ENCODE peak calls at places on chromosomes 5 and 9, in five cellular contexts. Z is heart right ventricle, W is cardiac muscle cell, G is body of pancreas, O is H1. J is an unnamed sample. For H3K4me1, the result is how much of the 10 kb centered on the place peaks cover.

GRCh38 chr9:95724253-95724991 is 151.1 kb upstream of the ERCC6L2 start:
- DNase-seq in Z (no peak), W (no peak), G (no peak), O (no peak), J (no peak)

GRCh38 chr5:34449639-34450038 is 206.5 kb upstream of the RAI14 start:
- DNase-seq in Z (no peak), W (no peak), G (no peak), O (no peak), J (no peak)

GRCh38 chr9:708556-709432 is 132.7 kb upstream of the DMRT1 start:
- DNase-seq in Z (no peak), W (no peak), G (peak), O (no peak), J (no peak)

GRCh38 chr9:76218151-76218867 is 175.9 kb downstream of the RFK start:
- DNase-seq in Z (no peak), W (no peak), G (no peak), O (no peak), J (no peak)

GRCh38 chr9:31588010-31588409 is 796.4 kb upstream of the ACO1 start:
- DNase-seq in Z (no peak), W (no peak), G (no peak), O (no peak), J (no peak)

GRCh38 chr9:21455320-21455719 is 15.1 kb downstream of the IFNA1 start:
- DNase-seq in Z (no peak), W (peak), G (no peak), O (no peak), J (no peak)

GRCh38 chr9:115978739-115979138 is 174.9 kb upstream of the PAPPA start:
- DNase-seq in Z (no peak), W (peak), G (no peak), O (no peak), J (no peak)

GRCh38 chr5:157387683-157388093 is 72.3 kb upstream of the NIPAL4 start:
- DNase-seq in Z (no peak), W (peak), G (no peak), O (no peak), J (no peak)

GRCh38 chr5:35186749-35187148 is 43.5 kb downstream of the PRLR start:
- DNase-seq in Z (no peak), W (no peak), G (no peak), O (no peak), J (peak)

GRCh38 chr9:19517202-19517942 is 108.6 kb downstream of the ACER2 start:
- DNase-seq in Z (no peak), W (no peak), G (no peak), O (peak), J (no peak)

GRCh38 chr9:112850840-112851239 is 39.8 kb downstream of the SLC46A2 start:
- DNase-seq in Z (no peak), W (no peak), G (no peak), O (no peak), J (no peak)

GRCh38 chr5:52801329-52801728 is 13.6 kb downstream of the ITGA1 start:
- DNase-seq in Z (no peak), W (no peak), G (no peak), O (no peak), J (no peak)

GRCh38 chr9:92140074-92140753 is 25.0 kb upstream of the SPTLC1 start:
- DNase-seq in Z (peak), W (peak), G (peak), O (peak), J (peak)

GRCh38 chr9:112868956-112869594 is 21.6 kb downstream of the SLC46A2 start:
- DNase-seq in Z (no peak), W (no peak), G (no peak), O (no peak), J (no peak)

GRCh38 chr5:110846621-110847020 is 107.8 kb downstream of the SLC25A46 start:
- DNase-seq in Z (no peak), W (peak), G (no peak), O (no peak), J (no peak)

GRCh38 chr9:74935008-74935407 is 17.7 kb downstream of the C9orf40 start:
- DNase-seq in Z (no peak), W (no peak), G (no peak), O (no peak), J (no peak)

GRCh38 chr5:164224772-164225171 is 719.4 kb downstream of the MAT2B start:
- DNase-seq in Z (no peak), W (no peak), G (no peak), O (no peak), J (no peak)

GRCh38 chr9:79701651-79702050 is 129.9 kb downstream of the TLE4 start:
- DNase-seq in Z (no peak), W (no peak), G (no peak), O (no peak), J (no peak)

GRCh38 chr9:79120533-79121315 is 451.0 kb upstream of the TLE4 start:
- DNase-seq in Z (no peak), W (no peak), G (no peak), O (no peak), J (no peak)

GRCh38 chr5:72151646-72152045 is 44.4 kb downstream of the MAP1B start:
- DNase-seq in Z (no peak), W (peak), G (no peak), O (no peak), J (no peak)

GRCh38 chr9:122206118-122207046 is 22.4 kb downstream of the LHX6 start:
- DNase-seq in Z (no peak), W (peak), G (no peak), O (no peak), J (no peak)

GRCh38 chr5:59401637-59402036 is 491.9 kb downstream of the PDE4D start:
- DNase-seq in Z (no peak), W (no peak), G (no peak), O (no peak), J (no peak)

GRCh38 chr5:20683241-20683940 is 695.4 kb upstream of the CDH18 start:
- DNase-seq in Z (no peak), W (no peak), G (no peak), O (no peak), J (no peak)

GRCh38 chr9:116713266-116713665 is 26.2 kb downstream of the TRIM32 start:
- DNase-seq in Z (no peak), W (no peak), G (no peak), O (no peak), J (no peak)

GRCh38 chr5:177362871-177363507 is 5.3 kb downstream of the RGS14 start:
- DNase-seq in Z (peak), W (peak), G (peak), O (no peak), J (peak)

GRCh38 chr9:73841018-73841417 is 656.1 kb upstream of the RORB start:
- DNase-seq in Z (no peak), W (no peak), G (no peak), O (no peak), J (no peak)

DNA sequence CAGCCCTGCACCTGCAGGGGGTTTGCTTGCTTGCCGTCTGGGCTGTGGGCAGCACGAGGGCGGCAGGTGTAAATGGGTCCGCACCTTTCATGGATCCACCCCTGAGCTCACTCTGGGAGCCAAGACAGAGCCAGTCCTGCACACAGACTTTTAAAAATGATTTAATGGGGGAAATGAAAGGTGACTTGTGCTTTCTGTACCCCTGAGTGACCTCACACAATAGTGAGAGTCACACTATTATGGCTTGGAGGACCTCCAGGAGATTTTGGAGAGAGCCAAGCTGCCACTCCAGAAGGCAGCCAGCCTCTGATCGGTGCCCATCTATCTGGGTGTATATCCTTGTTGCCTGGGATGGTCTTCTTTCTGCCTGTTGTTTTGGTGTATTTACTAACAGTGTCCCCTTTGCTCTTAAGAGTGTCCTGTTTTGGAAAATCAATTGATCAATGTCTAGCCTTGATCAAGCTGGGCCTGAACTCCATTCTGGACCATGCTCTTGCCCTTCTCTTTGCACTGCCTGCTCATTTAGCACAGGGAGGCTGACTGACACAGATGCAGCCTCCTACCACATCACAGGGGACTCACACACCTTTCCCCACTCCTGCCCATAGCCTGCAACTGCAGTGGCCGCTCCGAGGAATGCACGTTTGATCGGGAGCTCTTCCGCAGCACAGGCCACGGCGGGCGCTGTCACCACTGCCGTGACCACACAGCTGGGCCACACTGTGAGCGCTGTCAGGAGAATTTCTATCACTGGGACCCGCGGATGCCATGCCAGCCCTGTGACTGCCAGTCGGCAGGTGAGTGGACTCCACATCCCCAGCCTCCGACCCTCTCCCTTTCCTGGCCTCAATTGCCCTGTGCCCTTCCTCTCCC is 29.5 kb downstream of the LAMC3 start:
- DNase-seq in Z (no peak), W (no peak), G (no peak), O (no peak), J (no peak)
- H3K4me1 ChIP-seq in Z (under half), W (under half), G (under half), O (under half), J (under half)

DNA sequence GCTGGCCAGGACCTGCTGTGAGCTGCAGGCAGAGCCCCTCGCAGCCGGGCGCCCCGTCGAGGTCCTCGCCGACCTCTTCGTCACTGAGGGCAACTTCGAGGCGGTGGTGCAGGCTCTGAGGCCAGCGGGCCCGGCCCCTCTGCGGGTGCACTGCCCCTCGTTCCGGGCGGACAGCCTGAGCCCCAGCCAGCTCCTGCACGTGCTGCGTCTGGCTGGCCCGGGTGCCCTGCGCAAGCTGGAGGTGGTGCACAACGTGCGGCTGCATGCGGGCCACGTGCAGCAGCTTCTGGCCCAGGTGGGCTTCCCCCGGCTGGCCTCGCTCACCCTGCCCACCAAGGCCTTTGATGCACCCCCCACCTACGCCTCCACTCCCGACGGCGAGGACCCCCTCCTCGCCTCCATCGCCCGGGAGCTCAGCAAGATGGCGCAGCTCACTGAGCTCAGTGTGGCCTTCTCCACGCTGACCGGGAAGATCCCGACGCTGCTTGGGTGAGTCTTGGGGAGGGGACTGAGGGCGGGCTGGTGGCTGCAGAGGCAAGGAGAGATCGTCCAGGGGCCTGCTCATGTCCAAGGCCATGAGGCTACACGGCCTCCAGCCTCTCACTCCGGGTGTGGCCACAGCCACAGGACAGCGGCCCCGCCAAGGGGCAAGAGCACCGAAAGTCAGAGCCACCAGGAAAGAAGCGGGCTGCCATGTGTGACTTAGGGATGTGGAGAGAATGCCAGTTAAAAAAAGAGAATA is 825 bp downstream of the LRRC14B start:
- DNase-seq in Z (no peak), W (no peak), G (no peak), O (no peak), J (no peak)
- H3K4me3 ChIP-seq in Z (peak), W (no peak), G (no peak), O (no peak), J (no peak)

DNA sequence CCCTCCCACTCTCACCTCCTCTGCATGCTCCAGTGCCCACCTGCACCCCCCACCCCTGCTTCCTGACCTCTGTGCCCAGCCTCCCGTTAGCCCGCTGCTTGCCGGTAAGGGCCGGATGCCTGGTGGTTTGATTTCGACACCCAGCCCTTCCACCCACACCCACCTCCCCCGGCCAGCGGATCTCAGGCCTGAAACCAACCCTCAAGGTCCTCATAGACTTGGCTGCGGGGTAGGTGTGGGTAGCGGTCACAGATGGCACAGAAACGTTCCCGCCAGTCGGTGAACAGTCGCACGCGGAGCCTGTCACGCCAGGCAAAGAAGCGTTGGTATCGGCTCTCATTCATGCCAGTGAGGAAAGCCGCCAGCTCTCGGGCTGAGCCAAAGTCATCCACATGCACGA is 1.4 kb downstream of the FUT7 start:
- DNase-seq in Z (peak), W (peak), G (no peak), O (no peak), J (peak)
- H3K4me1 ChIP-seq in Z (under half), W (under half), G (under half), O (under half), J (half or more)

GRCh38 chr5:88732181-88732633 is 150.8 kb downstream of the MEF2C start:
- DNase-seq in Z (peak), W (peak), G (no peak), O (no peak), J (no peak)
- H3K4me3 ChIP-seq in Z (no peak), W (no peak), G (no peak), O (no peak), J (no peak)

DNA sequence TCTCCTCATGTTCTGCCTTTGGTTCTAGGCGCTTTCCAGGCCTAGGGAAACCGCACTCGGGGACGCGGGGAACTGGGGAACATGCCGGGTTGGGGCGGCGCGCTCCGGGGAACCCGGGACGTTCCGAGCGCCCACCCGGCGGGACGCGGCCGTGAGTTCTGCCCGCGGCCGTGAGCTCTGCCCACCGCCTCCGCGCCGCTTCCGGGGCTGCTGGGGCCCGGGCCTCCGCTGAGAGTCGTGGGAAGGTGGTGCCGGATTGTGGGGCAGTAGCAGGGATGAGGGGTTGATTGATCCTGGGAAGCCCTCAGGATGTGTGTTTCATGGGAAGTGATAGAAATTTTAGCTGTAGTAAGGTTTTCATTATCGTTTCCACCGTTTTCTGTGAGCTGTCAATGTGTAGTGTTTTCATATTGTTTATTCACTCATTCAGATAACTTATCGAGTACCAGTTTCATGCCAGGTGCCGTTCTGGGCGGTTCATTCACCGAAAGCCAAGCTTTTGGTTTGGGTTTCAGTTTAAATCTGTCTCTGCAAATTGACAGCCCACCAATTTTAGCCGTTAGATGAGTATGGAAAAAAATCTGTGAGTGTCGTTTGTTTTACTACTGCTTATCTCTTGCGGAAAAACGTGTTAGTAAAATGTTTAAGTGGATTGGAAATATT is 657 bp downstream of the MTRR start:
- DNase-seq in Z (peak), W (no peak), G (peak), O (no peak), J (peak)
- H3K4me1 ChIP-seq in Z (under half), W (under half), G (under half), O (under half), J (under half)

GRCh38 chr5:95942414-95942813 is 19.2 kb downstream of the ELL2 start:
- DNase-seq in Z (no peak), W (no peak), G (no peak), O (no peak), J (no peak)

GRCh38 chr5:95941756-95942155 is 19.9 kb downstream of the ELL2 start:
- DNase-seq in Z (no peak), W (peak), G (no peak), O (no peak), J (no peak)

GRCh38 chr5:95939465-95939864 is 22.2 kb downstream of the ELL2 start:
- DNase-seq in Z (no peak), W (no peak), G (no peak), O (no peak), J (no peak)

GRCh38 chr5:95942968-95943367 is 18.7 kb downstream of the ELL2 start:
- DNase-seq in Z (no peak), W (no peak), G (no peak), O (no peak), J (no peak)

GRCh38 chr5:95940758-95941682 is 20.6 kb downstream of the ELL2 start:
- DNase-seq in Z (no peak), W (peak), G (no peak), O (no peak), J (no peak)
- H3K4me3 ChIP-seq in Z (no peak), W (no peak), G (no peak), O (peak), J (no peak)

J was measured in stomach.